ENCODE peak calls at places on chromosomes 13 and 19, in nine cellular contexts. M is AG10803, I is fibroblast of mammary gland, S is T-helper 1 cell, H is fibroblast of pulmonary artery, E is uterus, K is kidney, F is T-helper 17 cell, X is A172. R is an unnamed sample.

GRCh38 chr19:13764101-13764807 is at the start of gene MRI1:
- DNase-seq in M (peak; percentile 60), I (peak; percentile 61), K (peak; percentile 93), S (no peak), E (peak; percentile 91), X (no peak), H (peak; percentile 80), F (peak; percentile 57), R (peak; percentile 53)

GRCh38 chr19:49390131-49390977 is 2.3 kb downstream of the KASH5 start:
- DNase-seq in M (no peak), F (no peak), H (no peak), I (no peak), S (no peak), X (no peak), K (no peak), E (no peak), R (no peak)

GRCh38 chr19:56900573-56901097 is 60.1 kb upstream of the PEG3 start:
- DNase-seq in S (no peak), K (no peak), E (no peak), I (no peak), X (no peak), M (no peak), F (no peak), H (no peak), R (no peak)

GRCh38 chr13:85985791-85986190 is 186.6 kb upstream of the SLITRK6 start:
- DNase-seq in I (peak; percentile 10), S (no peak), M (no peak), K (no peak), X (no peak), E (no peak), H (peak; percentile 82), F (no peak), R (no peak)

GRCh38 chr13:60509601-60510386 is 112.8 kb downstream of the TDRD3 start:
- DNase-seq in M (peak; percentile 14), I (no peak), F (no peak), X (peak; percentile 8), H (peak; percentile 23), K (no peak), S (no peak), E (no peak), R (no peak)

GRCh38 chr13:62799931-62800436 is 1384.3 kb upstream of the PCDH20 start:
- DNase-seq in I (no peak), F (no peak), H (no peak), E (no peak), K (peak; percentile 43), X (no peak), S (no peak), M (no peak), R (no peak)

GRCh38 chr13:50676602-50677001 is 166.9 kb downstream of the DLEU7 start:
- DNase-seq in M (peak; percentile 75), H (peak; percentile 52), S (no peak), K (no peak), X (peak; percentile 75), E (no peak), F (no peak), I (peak; percentile 64), R (no peak)

GRCh38 chr19:40600086-40600917 is 867 bp upstream of the LTBP4 start:
- DNase-seq in S (no peak), M (no peak), E (peak; percentile 60), I (no peak), F (no peak), H (no peak), K (peak; percentile 83), X (no peak), R (no peak)

GRCh38 chr13:36885901-36886300 is 34.1 kb downstream of the SMAD9 start:
- DNase-seq in H (no peak), I (no peak), E (no peak), X (no peak), F (no peak), S (no peak), K (no peak), M (no peak), R (no peak)

GRCh38 chr13:73062368-73062767 is 3.6 kb downstream of the KLF5 start:
- DNase-seq in I (no peak), K (no peak), F (no peak), H (no peak), X (no peak), E (no peak), S (no peak), M (no peak), R (no peak)

GRCh38 chr13:49828452-49828851 is 36.0 kb upstream of the KPNA3 start:
- DNase-seq in I (no peak), H (no peak), E (no peak), M (no peak), K (no peak), S (no peak), X (no peak), F (no peak), R (no peak)

GRCh38 chr13:112983428-112984196 is 14.6 kb downstream of the MCF2L start:
- DNase-seq in E (no peak), H (no peak), K (no peak), I (no peak), X (no peak), F (no peak), S (no peak), M (no peak), R (no peak)

GRCh38 chr13:92769064-92769463 is 457.5 kb upstream of the GPC6 start:
- DNase-seq in M (peak; percentile 25), K (no peak), X (peak; percentile 5), I (peak; percentile 30), E (no peak), H (peak; percentile 47), S (no peak), F (no peak), R (no peak)

GRCh38 chr19:35015576-35016351 is 14.5 kb upstream of the SCN1B start:
- DNase-seq in K (no peak), I (peak; percentile 90), H (no peak), S (no peak), M (peak; percentile 9), X (no peak), E (peak; percentile 71), F (no peak), R (no peak)

GRCh38 chr19:1860133-1860775 is 3.1 kb downstream of the KLF16 start:
- DNase-seq in E (peak; percentile 74), H (peak; percentile 85), K (peak; percentile 84), F (peak; percentile 62), M (peak; percentile 78), I (peak; percentile 75), S (peak; percentile 45), X (no peak), R (no peak)

GRCh38 chr13:34776984-34777913 is 164.8 kb upstream of the NBEA start:
- DNase-seq in X (no peak), S (no peak), I (no peak), M (no peak), K (no peak), F (no peak), E (no peak), H (no peak), R (no peak)

GRCh38 chr13:22077764-22078163 is 406.9 kb downstream of the FGF9 start:
- DNase-seq in K (no peak), X (no peak), S (no peak), F (no peak), E (no peak), H (no peak), M (no peak), I (no peak), R (no peak)

GRCh38 chr19:41351339-41352245 is 2.1 kb downstream of the TGFB1 start:
- DNase-seq in I (peak; percentile 58), X (peak; percentile 56), F (peak; percentile 84), K (peak; percentile 90), M (peak; percentile 42), H (peak; percentile 60), E (peak; percentile 66), S (peak; percentile 78), R (peak; percentile 82)

GRCh38 chr19:17058236-17058635 is 17.0 kb downstream of the HAUS8 start:
- DNase-seq in M (peak; percentile 36), X (peak; percentile 34), K (no peak), S (no peak), F (no peak), E (no peak), H (peak; percentile 62), I (peak; percentile 57), R (no peak)

GRCh38 chr19:19386373-19386869 is 19.1 kb upstream of the GATAD2A start:
- DNase-seq in X (no peak), H (no peak), I (no peak), E (no peak), S (no peak), F (peak; percentile 36), K (peak; percentile 70), M (no peak), R (no peak)

GRCh38 chr19:49801966-49802661 is 11.0 kb downstream of the FUZ start:
- DNase-seq in F (no peak), I (peak; percentile 89), K (peak; percentile 96), M (peak; percentile 84), E (peak; percentile 93), X (peak; percentile 64), H (peak; percentile 90), S (no peak), R (no peak)

GRCh38 chr13:99269627-99270252 is 11.6 kb upstream of the GPR18 start:
- DNase-seq in M (peak; percentile 74), I (peak; percentile 77), K (no peak), E (no peak), F (no peak), H (peak; percentile 80), X (peak; percentile 54), S (no peak), R (no peak)

GRCh38 chr19:49863935-49864320 is 3.4 kb downstream of the PNKP start:
- DNase-seq in F (no peak), S (no peak), K (no peak), E (peak; percentile 18), M (no peak), H (no peak), X (no peak), I (no peak), R (no peak)

GRCh38 chr19:844300-844971 is 3.6 kb downstream of the PRTN3 start:
- DNase-seq in S (no peak), H (no peak), M (no peak), I (no peak), X (no peak), E (no peak), F (no peak), K (no peak), R (no peak)

GRCh38 chr13:45417790-45418534 is at the start of gene SLC25A30:
- DNase-seq in M (peak; percentile 88), S (peak; percentile 85), X (peak; percentile 78), K (peak; percentile 98), H (peak; percentile 89), F (peak; percentile 91), E (peak; percentile 92), I (peak; percentile 80), R (peak; percentile 76)

GRCh38 chr13:27654816-27655215 is 33.1 kb downstream of the POLR1D start:
- DNase-seq in S (no peak), I (no peak), X (no peak), H (no peak), M (no peak), K (no peak), F (no peak), E (no peak), R (no peak)

GRCh38 chr13:113545455-113545930 is 39.1 kb upstream of the TFDP1 start:
- DNase-seq in E (no peak), M (peak; percentile 31), K (peak; percentile 84), F (no peak), X (no peak), I (peak; percentile 66), S (no peak), H (no peak), R (no peak)

GRCh38 chr13:112069063-112069726 is 2.2 kb downstream of the SOX1 start:
- DNase-seq in M (no peak), K (no peak), S (no peak), H (no peak), F (no peak), E (no peak), X (no peak), I (no peak), R (no peak)

GRCh38 chr19:5138606-5139594 is 170.0 kb downstream of the KDM4B start:
- DNase-seq in F (peak; percentile 32), I (peak; percentile 58), E (no peak), K (peak; percentile 78), M (peak; percentile 45), X (peak; percentile 96), H (peak; percentile 93), S (peak; percentile 35), R (peak; percentile 54)

GRCh38 chr13:112213467-112214245 is 146.7 kb downstream of the SOX1 start:
- DNase-seq in M (no peak), S (no peak), I (no peak), F (no peak), K (no peak), H (no peak), X (no peak), E (no peak), R (no peak)

GRCh38 chr19:40755248-40755624 is 4.2 kb downstream of the SNRPA start:
- DNase-seq in X (no peak), I (no peak), F (no peak), K (no peak), E (no peak), S (no peak), H (no peak), M (no peak), R (no peak)

R was measured in memory B cell.